ENCODE peak calls at places on chromosomes 7 and 10, in eight cellular contexts. O, B, M, W, E, P, R and Y are unnamed samples. For H3K4me1 and H3K9me3, the result is how much of the 10 kb centered on the place peaks cover.

GRCh38 chr10:82922755-82923154 is 1047.8 kb downstream of the NRG3 start:
- DNase-seq in R (no peak), E (no peak), B (no peak), M (no peak), W (no peak), O (no peak), P (no peak), Y (no peak)

GRCh38 chr7:78226059-78226658 is 427.6 kb downstream of the PHTF2 start:
- DNase-seq in O (no peak), R (peak), E (no peak), B (peak), P (peak), M (peak), W (peak), Y (peak)

GRCh38 chr10:113187066-113187777 is 237.2 kb downstream of the TCF7L2 start:
- DNase-seq in B (no peak), O (peak), W (peak), M (peak), R (no peak), P (peak), E (no peak), Y (peak)

GRCh38 chr7:15515201-15515777 is 46.5 kb downstream of the AGMO start:
- DNase-seq in O (no peak), R (no peak), P (no peak), W (no peak), M (no peak), E (no peak), B (no peak), Y (no peak)

GRCh38 chr7:37007319-37007718 is 283.0 kb upstream of the AOAH start:
- DNase-seq in R (no peak), M (no peak), W (no peak), O (no peak), E (no peak), P (no peak), B (no peak), Y (no peak)

GRCh38 chr7:102978280-102978679 is 65.5 kb downstream of the LRRC17 start:
- DNase-seq in R (no peak), B (peak), P (peak), E (no peak), W (peak), O (peak), M (peak), Y (no peak)

GRCh38 chr10:49686651-49687050 is 7.2 kb downstream of the C10orf53 start:
- DNase-seq in E (no peak), O (no peak), M (no peak), R (no peak), B (no peak), W (no peak), P (no peak), Y (no peak)

GRCh38 chr7:101308245-101309085 is 13.1 kb downstream of the IFT22 start:
- DNase-seq in W (peak), P (peak), E (no peak), R (peak), M (peak), B (peak), O (no peak), Y (peak)

GRCh38 chr10:74683621-74684114 is 142.7 kb upstream of the KAT6B start:
- DNase-seq in M (no peak), E (no peak), R (no peak), P (no peak), B (peak), O (no peak), W (no peak), Y (peak)

GRCh38 chr10:3890602-3891352 is 105.8 kb upstream of the KLF6 start:
- DNase-seq in R (no peak), B (no peak), P (no peak), M (no peak), W (no peak), E (no peak), O (no peak), Y (no peak)

GRCh38 chr10:4372601-4373000 is 453.4 kb upstream of the AKR1E2 start:
- DNase-seq in O (no peak), E (no peak), P (no peak), B (no peak), R (no peak), W (no peak), M (no peak), Y (peak)

GRCh38 chr7:94654764-94655561 is 970 bp downstream of the SGCE start:
- DNase-seq in E (no peak), O (peak), B (peak), P (peak), M (peak), W (peak), R (no peak), Y (peak)

GRCh38 chr10:54796876-54797275 is 4.2 kb downstream of the PCDH15 start:
- DNase-seq in M (no peak), W (no peak), E (no peak), P (no peak), O (no peak), R (no peak), B (no peak), Y (no peak)

GRCh38 chr10:124286621-124287020 is 132.1 kb downstream of the OAT start:
- DNase-seq in W (no peak), O (peak), M (no peak), R (no peak), P (no peak), E (no peak), B (no peak), Y (no peak)

GRCh38 chr7:134691820-134692705 is 45.4 kb downstream of the BPGM start:
- DNase-seq in W (peak), M (no peak), R (no peak), P (peak), E (no peak), O (peak), B (peak), Y (peak)

GRCh38 chr7:81669476-81670105 is 100.3 kb downstream of the HGF start:
- DNase-seq in M (no peak), E (no peak), B (no peak), P (no peak), R (no peak), W (no peak), O (no peak), Y (peak)

GRCh38 chr7:27921081-27921836 is 181.3 kb downstream of the TAX1BP1 start:
- DNase-seq in W (peak), B (peak), O (no peak), E (no peak), R (peak), M (peak), P (peak), Y (peak)

GRCh38 chr7:130430841-130431713 is 9.7 kb downstream of the CEP41 start:
- DNase-seq in E (no peak), O (no peak), B (no peak), W (peak), P (no peak), R (no peak), M (no peak), Y (peak)

GRCh38 chr7:77794000-77794399 is 4.2 kb downstream of the TMEM60 start:
- DNase-seq in O (no peak), W (no peak), P (no peak), M (no peak), E (no peak), R (no peak), B (no peak), Y (no peak)

GRCh38 chr7:3464900-3465622 is 164.0 kb downstream of the SDK1 start:
- DNase-seq in O (no peak), W (no peak), M (no peak), R (no peak), B (no peak), P (no peak), E (no peak), Y (no peak)

GRCh38 chr7:2941201-2941859 is 97.2 kb upstream of the GNA12 start:
- DNase-seq in M (no peak), B (no peak), P (no peak), W (peak), E (no peak), O (peak), R (no peak), Y (no peak)

GRCh38 chr7:91267558-91267955 is 3.3 kb downstream of the FZD1 start:
- DNase-seq in O (no peak), P (peak), B (no peak), M (no peak), W (peak), R (no peak), E (no peak), Y (no peak)

DNA sequence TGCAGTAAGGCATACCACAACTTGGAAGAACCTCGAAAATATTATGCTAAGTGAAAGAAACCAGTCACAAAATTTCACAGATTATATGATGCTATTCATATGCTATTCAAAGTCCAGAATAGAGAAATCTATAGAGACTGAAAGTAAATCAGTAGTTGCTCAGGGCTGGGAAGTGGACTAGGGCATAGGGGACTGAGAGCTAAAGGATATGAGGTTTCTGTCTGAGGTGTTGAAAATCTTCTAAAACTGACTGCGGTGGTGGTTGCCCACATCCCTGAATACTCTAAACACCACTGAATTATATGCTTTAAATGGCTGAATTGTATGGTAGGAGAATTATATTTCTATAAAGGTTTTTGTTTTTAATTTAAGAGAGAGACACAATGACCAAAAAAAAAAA is 161.3 kb downstream of the ELAPOR2 start:
- DNase-seq in E (no peak), P (no peak), O (no peak), W (no peak), B (no peak), R (no peak), M (no peak), Y (no peak)
- H3K4me3 ChIP-seq in E (no peak), P (no peak), O (no peak), W (no peak), B (no peak), R (no peak), M (no peak), Y (no peak)

GRCh38 chr10:126480648-126481047 is 92.4 kb upstream of the ADAM12 start:
- DNase-seq in P (no peak), E (peak), W (no peak), R (no peak), M (no peak), B (no peak), O (no peak), Y (no peak)
- H3K4me1 ChIP-seq in P (under half), E (under half), W (under half), R (under half), M (under half), B (under half), O (under half), Y (under half)

DNA sequence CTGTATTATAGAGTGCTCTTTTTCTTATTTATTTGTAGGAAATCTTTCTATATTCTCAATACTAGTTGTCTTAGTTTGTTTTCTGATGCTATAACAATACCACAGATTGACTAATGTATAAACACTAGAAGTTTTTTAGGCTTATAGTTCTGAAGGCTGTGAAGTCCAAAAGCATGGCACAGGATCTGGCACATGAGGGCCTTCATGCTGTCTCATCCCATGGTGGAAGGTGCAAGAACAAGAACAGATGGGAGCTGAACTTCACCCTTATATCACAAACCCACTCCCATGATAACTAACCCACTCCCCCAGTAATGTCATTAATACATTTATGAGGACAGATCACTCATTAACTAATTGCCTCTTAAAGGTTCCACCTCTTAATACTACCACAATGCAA is 109.7 kb downstream of the AVL9 start:
- DNase-seq in E (no peak), W (no peak), O (no peak), B (no peak), R (no peak), P (no peak), M (no peak), Y (no peak)
- H3K9me3 ChIP-seq in E (under half), W (under half), O (under half), B (under half), R (under half), P (under half), M (under half), Y (under half)

GRCh38 chr7:73703225-73703624 is 16.2 kb downstream of the STX1A start:
- DNase-seq in B (no peak), W (no peak), O (no peak), E (no peak), P (no peak), M (no peak), R (no peak), Y (no peak)
- H3K4me3 ChIP-seq in B (no peak), W (no peak), O (no peak), E (no peak), P (peak), M (no peak), R (no peak), Y (no peak)

DNA sequence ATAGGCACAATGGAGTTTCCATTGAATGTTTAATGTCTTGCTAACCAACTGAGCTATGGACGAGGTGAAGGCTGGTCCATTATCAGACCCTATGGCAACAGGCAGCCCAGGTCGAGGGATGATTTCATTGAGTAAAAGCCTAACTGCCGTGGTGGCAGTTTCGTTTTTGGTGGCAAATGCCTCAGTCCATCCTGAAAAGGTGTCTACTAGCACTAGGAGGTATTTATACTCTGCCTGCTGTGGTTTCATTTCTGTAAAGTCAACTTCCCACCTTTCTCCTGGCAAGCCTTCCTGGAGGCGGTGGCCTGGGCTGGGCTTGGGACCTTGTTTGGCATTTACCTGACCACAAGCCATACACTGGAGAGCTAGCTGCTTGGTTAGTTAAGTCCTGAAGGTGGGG is 75.8 kb downstream of the PRR15 start:
- DNase-seq in O (no peak), B (no peak), E (no peak), P (no peak), M (no peak), W (no peak), R (no peak), Y (no peak)
- H3K4me1 ChIP-seq in O (under half), B (under half), E (under half), P (under half), M (under half), W (under half), R (under half), Y (under half)

GRCh38 chr7:438916-439315 is 80.7 kb downstream of the PDGFA start:
- DNase-seq in W (no peak), E (no peak), P (no peak), M (no peak), O (no peak), R (no peak), B (no peak), Y (no peak)
- H3K9me3 ChIP-seq in W (under half), E (under half), P (under half), M (under half), O (under half), R (under half), B (under half), Y (under half)

DNA sequence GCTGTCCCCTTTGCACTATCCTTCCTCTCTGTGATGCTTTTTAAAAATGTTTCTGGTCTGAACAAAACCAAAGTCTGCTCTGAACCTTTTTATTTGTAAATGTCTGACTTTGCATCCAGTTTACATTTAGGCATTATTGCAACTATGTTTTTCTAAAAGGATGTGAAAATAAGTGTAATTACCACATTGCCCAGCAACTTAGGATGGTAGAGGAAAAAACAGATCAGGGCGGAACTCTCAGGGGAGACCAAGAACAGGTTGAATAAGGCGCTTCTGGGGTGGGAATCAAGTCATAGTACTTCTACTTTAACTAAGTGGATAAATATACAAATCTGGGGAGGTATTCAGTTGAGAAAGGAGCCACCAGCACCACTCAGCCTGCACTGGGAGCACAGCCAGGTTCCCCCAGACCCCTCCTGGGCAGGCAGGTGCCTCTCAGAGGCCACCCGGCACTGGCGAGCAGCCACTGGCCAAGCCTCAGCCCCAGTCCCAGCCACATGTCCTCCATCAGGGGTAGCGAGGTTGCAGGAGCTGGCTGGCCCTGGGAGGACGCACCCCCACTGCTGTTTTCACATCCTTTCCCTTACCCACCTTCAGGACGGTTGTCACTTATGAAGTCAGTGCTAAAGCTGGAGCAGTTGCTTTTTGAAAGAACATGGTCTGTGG is 11.4 kb upstream of the CSGALNACT2 start:
- DNase-seq in R (peak), M (no peak), O (no peak), B (no peak), P (peak), E (peak), W (no peak), Y (no peak)
- H3K4me3 ChIP-seq in R (no peak), M (no peak), O (no peak), B (no peak), P (no peak), E (no peak), W (no peak), Y (no peak)

GRCh38 chr10:69336952-69337311 is 58.6 kb downstream of the HK1 start:
- DNase-seq in O (no peak), R (no peak), P (no peak), M (no peak), E (no peak), W (no peak), B (no peak), Y (no peak)
- H3K4me1 ChIP-seq in O (half or more), R (under half), P (under half), M (under half), E (under half), W (half or more), B (under half), Y (half or more)

GRCh38 chr7:158328376-158329013 is 259.1 kb downstream of the PTPRN2 start:
- DNase-seq in R (no peak), B (no peak), W (no peak), O (no peak), P (no peak), E (peak), M (no peak), Y (no peak)
- H3K9me3 ChIP-seq in R (under half), B (under half), W (half or more), O (under half), P (under half), E (under half), M (under half), Y (under half)